ENCODE peak calls at places on chromosomes 3 and 15, in six cellular contexts. V, Z, T, I, Y and O are unnamed samples.

GRCh38 chr15:60370804-60371700 is 26.7 kb downstream of the ANXA2 start:
- DNase-seq in T (peak; percentile 35), Y (no peak), I (peak; percentile 93), Z (peak; percentile 37), V (peak; percentile 90), O (no peak)

GRCh38 chr3:169929830-169930519 is 18.6 kb downstream of the SAMD7 start:
- DNase-seq in Z (no peak), I (no peak), V (no peak), T (no peak), Y (peak; percentile 85), O (peak; percentile 31)

GRCh38 chr15:89342840-89343239 is 8.2 kb upstream of the POLG start:
- DNase-seq in I (no peak), V (no peak), Y (no peak), T (no peak), Z (no peak), O (no peak)

GRCh38 chr3:143352031-143352623 is 232.6 kb downstream of the CHST2 start:
- DNase-seq in V (no peak), I (no peak), T (no peak), Y (no peak), Z (no peak), O (no peak)

GRCh38 chr3:158864492-158864891 is 62.6 kb downstream of the MFSD1 start:
- DNase-seq in I (no peak), V (no peak), Z (no peak), T (no peak), Y (no peak), O (no peak)

GRCh38 chr3:97910931-97911351 is 61.3 kb downstream of the RIOX2 start:
- DNase-seq in T (no peak), Z (peak; percentile 57), I (no peak), V (no peak), Y (no peak), O (peak; percentile 86)

GRCh38 chr3:183295211-183295610 is 42.2 kb downstream of the B3GNT5 start:
- DNase-seq in V (peak; percentile 40), I (peak; percentile 86), Y (no peak), T (peak; percentile 34), Z (no peak), O (no peak)

GRCh38 chr3:128282392-128283196 is 129.3 kb downstream of the EEFSEC start:
- DNase-seq in Y (no peak), I (peak; percentile 91), T (no peak), Z (peak; percentile 16), V (peak; percentile 63), O (no peak)

GRCh38 chr3:17573396-17573795 is 169.0 kb downstream of the TBC1D5 start:
- DNase-seq in V (no peak), Y (no peak), T (no peak), Z (no peak), I (no peak), O (no peak)

GRCh38 chr15:92665100-92665555 is 9.6 kb upstream of the FAM174B start:
- DNase-seq in V (no peak), T (no peak), Z (no peak), Y (no peak), I (no peak), O (no peak)

GRCh38 chr3:192570757-192571156 is 156.6 kb downstream of the FGF12 start:
- DNase-seq in Z (no peak), I (peak; percentile 18), T (no peak), Y (no peak), V (no peak), O (no peak)

GRCh38 chr3:181457190-181457589 is 254.5 kb upstream of the SOX2 start:
- DNase-seq in V (no peak), T (peak; percentile 92), Y (no peak), I (no peak), Z (no peak), O (no peak)

GRCh38 chr15:25136119-25136518 is 181.3 kb downstream of the SNRPN start:
- DNase-seq in T (no peak), V (peak; percentile 12), I (peak; percentile 19), Y (peak; percentile 41), Z (no peak), O (no peak)